ENCODE peak calls at places on chromosomes 6 and 20, in ten cellular contexts. Z, R, J, G, X, C, V, W, D and Y are unnamed samples.

GRCh38 chr6:130831598-130831997 is 4.4 kb downstream of the SMLR1 start:
- DNase-seq in Z (no peak), R (no peak), J (no peak), G (no peak), X (no peak), C (no peak), V (no peak), W (no peak), D (no peak), Y (no peak)

GRCh38 chr6:82410151-82410621 is 46.6 kb downstream of the TPBG start:
- DNase-seq in Z (no peak), R (no peak), J (peak; percentile 54), G (no peak), X (no peak), C (no peak), V (no peak), W (no peak), D (no peak), Y (no peak)

GRCh38 chr6:16712931-16713484 is 48.3 kb downstream of the ATXN1 start:
- DNase-seq in Z (no peak), R (no peak), J (peak; percentile 95), G (peak; percentile 78), X (peak; percentile 35), C (peak; percentile 72), V (peak; percentile 21), W (peak; percentile 56), D (no peak), Y (peak; percentile 70)

GRCh38 chr6:157708239-157708638 is 114.8 kb upstream of the SNX9 start:
- DNase-seq in Z (no peak), R (no peak), J (no peak), G (peak; percentile 20), X (no peak), C (no peak), V (no peak), W (no peak), D (no peak), Y (no peak)

GRCh38 chr20:51195419-51195901 is 172.6 kb upstream of the KCNG1 start:
- DNase-seq in Z (no peak), R (no peak), J (peak; percentile 56), G (no peak), X (no peak), C (no peak), V (no peak), W (no peak), D (no peak), Y (no peak)

GRCh38 chr6:14596410-14596809 is 478.8 kb downstream of the CD83 start:
- DNase-seq in Z (no peak), R (no peak), J (peak; percentile 84), G (no peak), X (no peak), C (peak; percentile 53), V (no peak), W (no peak), D (no peak), Y (peak; percentile 60)

GRCh38 chr6:43086022-43086658 is 10.0 kb downstream of the PTK7 start:
- DNase-seq in Z (no peak), R (no peak), J (no peak), G (no peak), X (no peak), C (no peak), V (no peak), W (no peak), D (no peak), Y (no peak)

GRCh38 chr6:158621694-158622544 is 22.6 kb downstream of the DYNLT1 start:
- DNase-seq in Z (no peak), R (no peak), J (no peak), G (no peak), X (no peak), C (no peak), V (no peak), W (no peak), D (no peak), Y (no peak)

GRCh38 chr6:161748535-161749386 is 474.9 kb upstream of the AGPAT4 start:
- DNase-seq in Z (no peak), R (no peak), J (no peak), G (no peak), X (peak; percentile 14), C (peak; percentile 45), V (no peak), W (no peak), D (no peak), Y (peak; percentile 63)

GRCh38 chr20:51220293-51220706 is 197.4 kb upstream of the KCNG1 start:
- DNase-seq in Z (no peak), R (no peak), J (no peak), G (no peak), X (peak; percentile 51), C (peak; percentile 7), V (no peak), W (peak; percentile 37), D (no peak), Y (peak; percentile 6)

GRCh38 chr6:151757506-151757955 is 50.0 kb upstream of the ESR1 start:
- DNase-seq in Z (no peak), R (no peak), J (no peak), G (no peak), X (peak; percentile 29), C (no peak), V (no peak), W (no peak), D (no peak), Y (no peak)

GRCh38 chr20:23627501-23627900 is 10.3 kb downstream of the CST3 start:
- DNase-seq in Z (no peak), R (no peak), J (no peak), G (no peak), X (no peak), C (no peak), V (no peak), W (no peak), D (no peak), Y (no peak)

GRCh38 chr6:5728726-5729434 is 277.8 kb downstream of the NRN1 start:
- DNase-seq in Z (no peak), R (no peak), J (peak; percentile 59), G (no peak), X (no peak), C (no peak), V (no peak), W (no peak), D (no peak), Y (no peak)

GRCh38 chr6:167648506-167649278 is 178.0 kb upstream of the AFDN start:
- DNase-seq in Z (no peak), R (no peak), J (no peak), G (peak; percentile 33), X (no peak), C (no peak), V (no peak), W (no peak), D (no peak), Y (no peak)

GRCh38 chr6:155106456-155107107 is 111.5 kb downstream of the TIAM2 start:
- DNase-seq in Z (no peak), R (no peak), J (no peak), G (no peak), X (no peak), C (no peak), V (no peak), W (no peak), D (no peak), Y (no peak)

GRCh38 chr6:105847433-105847832 is 238.7 kb upstream of the PRDM1 start:
- DNase-seq in Z (no peak), R (no peak), J (no peak), G (no peak), X (no peak), C (no peak), V (no peak), W (no peak), D (no peak), Y (no peak)

GRCh38 chr20:25549172-25549865 is 36.0 kb downstream of the NINL start:
- DNase-seq in Z (no peak), R (no peak), J (no peak), G (no peak), X (no peak), C (no peak), V (no peak), W (no peak), D (no peak), Y (no peak)
- TF ChIP-seq POLR2A in Z (no peak), R (no peak), J (no peak), G (no peak), X (no peak), C (no peak), V (no peak), W (no peak), D (no peak), Y (no peak)

DNA sequence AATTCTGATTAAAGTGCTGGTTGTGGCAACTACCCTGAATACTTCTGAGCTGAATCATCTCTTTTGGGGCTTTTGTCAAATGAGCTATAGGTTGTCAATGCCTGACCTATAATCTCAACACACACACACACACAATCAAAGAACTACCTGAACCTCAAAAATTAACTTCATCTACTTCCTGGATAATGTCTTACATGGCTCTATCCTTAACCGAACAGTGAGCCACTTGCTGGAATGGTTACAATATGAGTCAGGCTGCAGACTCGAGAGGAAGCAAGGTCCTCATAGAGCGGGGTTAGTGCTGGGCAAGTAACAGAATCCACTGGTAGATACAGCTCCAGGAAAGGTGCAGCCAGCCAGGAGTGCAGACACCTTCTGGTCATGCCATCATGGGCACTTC is 70.6 kb upstream of the DST start:
- DNase-seq in Z (peak; percentile 18), R (no peak), J (peak; percentile 89), G (no peak), X (peak; percentile 35), C (peak; percentile 73), V (no peak), W (peak; percentile 53), D (no peak), Y (peak; percentile 23)
- H3K4me3 ChIP-seq in Z (no peak overlapping the region), R (no peak overlapping the region), J (no peak overlapping the region), G (no peak overlapping the region), X (no peak overlapping the region), C (no peak overlapping the region), V (no peak overlapping the region), W (no peak overlapping the region), D (no peak overlapping the region), Y (no peak overlapping the region)

GRCh38 chr6:17865798-17866725 is 121.4 kb downstream of the KIF13A start:
- DNase-seq in Z (peak; percentile 39), R (no peak), J (peak; percentile 95), G (peak; percentile 79), X (peak; percentile 18), C (peak; percentile 95), V (peak; percentile 14), W (peak; percentile 80), D (no peak), Y (peak; percentile 54)
- H3K27ac ChIP-seq in Z (no peak overlapping the region), R (no peak overlapping the region), J (no peak overlapping the region), G (peak overlapping the region; percentile 89), X (peak overlapping the region; percentile 70), C (peak overlapping the region; percentile 84), V (no peak overlapping the region), W (peak overlapping the region; percentile 76), D (peak overlapping the region; percentile 86), Y (peak overlapping the region; percentile 18)

DNA sequence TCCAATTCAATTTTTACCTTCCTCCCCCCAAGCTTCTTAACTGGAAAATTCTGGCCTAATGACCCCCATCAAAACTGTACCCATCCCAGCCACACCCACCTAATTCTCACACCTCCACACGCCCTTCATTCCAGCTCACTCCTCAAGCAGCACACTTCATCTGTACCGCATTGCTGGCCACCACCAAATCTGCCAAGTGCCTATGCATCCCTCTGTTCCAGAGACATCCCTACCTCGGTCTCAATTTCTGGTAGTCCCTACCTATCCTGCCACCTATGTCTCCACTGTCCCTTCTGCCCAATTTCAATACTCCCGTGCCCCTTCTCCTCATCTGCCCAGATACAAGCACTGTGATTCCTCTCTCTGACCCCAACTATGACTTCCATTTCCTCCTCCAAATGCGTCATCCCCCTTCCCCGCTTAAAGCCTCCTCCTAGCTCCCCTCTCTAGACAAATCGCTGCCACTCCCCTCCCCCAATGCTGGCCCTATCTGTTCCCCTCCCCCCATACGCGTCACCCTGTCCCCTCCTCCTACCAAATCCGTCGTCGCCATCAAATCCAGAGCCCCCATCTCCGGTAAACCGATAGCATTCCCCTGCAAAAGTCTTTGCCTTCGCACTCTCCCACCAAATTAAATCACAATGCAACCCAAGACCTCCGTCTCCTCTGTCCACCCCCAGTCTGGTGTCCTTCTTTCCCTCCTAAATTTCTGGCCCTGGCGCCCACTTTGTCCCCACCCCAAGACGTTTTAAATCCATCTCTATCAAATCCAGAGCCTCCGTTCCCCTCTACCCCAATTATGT is 1.2 kb downstream of the MTCH1 start:
- DNase-seq in Z (peak; percentile 68), R (no peak), J (peak; percentile 87), G (peak; percentile 74), X (peak; percentile 48), C (peak; percentile 84), V (no peak), W (peak; percentile 52), D (no peak), Y (peak; percentile 39)
- TF ChIP-seq POLR2A in Z (no peak), R (no peak), J (peak; percentile 86), G (no peak), X (peak; percentile 7), C (no peak), V (peak; percentile 18), W (no peak), D (no peak), Y (no peak)